ENCODE peak calls at places on chromosomes 12 and 14, in nine cellular contexts. One of them, this sample, is unnamed.

GRCh38 chr12:120833849-120834248 is 70.3 kb downstream of the SPPL3 start:
- DNase-seq in AG10803: peak; percentile 33
- DNase-seq in RWPE2: no peak
- DNase-seq in fibroblast of pulmonary artery: no peak
- DNase-seq in brain microvascular endothelial cell: no peak
- DNase-seq in lower lobe of right lung: no peak
- DNase-seq in astrocyte of the cerebellum: no peak
- DNase-seq in BJ: no peak
- DNase-seq in body of pancreas: no peak
- DNase-seq in this sample: no peak

GRCh38 chr14:91252901-91253794 is 8.6 kb upstream of the GPR68 start:
- DNase-seq in RWPE2: no peak
- DNase-seq in brain microvascular endothelial cell: no peak
- DNase-seq in body of pancreas: no peak
- DNase-seq in AG10803: no peak
- DNase-seq in astrocyte of the cerebellum: no peak
- DNase-seq in BJ: no peak
- DNase-seq in fibroblast of pulmonary artery: no peak
- DNase-seq in lower lobe of right lung: peak; percentile 63
- DNase-seq in this sample: no peak

GRCh38 chr12:24491968-24492367 is 456.9 kb downstream of the BCAT1 start:
- DNase-seq in brain microvascular endothelial cell: no peak
- DNase-seq in BJ: no peak
- DNase-seq in fibroblast of pulmonary artery: no peak
- DNase-seq in AG10803: no peak
- DNase-seq in RWPE2: no peak
- DNase-seq in lower lobe of right lung: no peak
- DNase-seq in astrocyte of the cerebellum: no peak
- DNase-seq in body of pancreas: no peak
- DNase-seq in this sample: no peak

GRCh38 chr12:131008461-131009270 is 55.0 kb downstream of the ADGRD1 start:
- DNase-seq in BJ: no peak
- DNase-seq in astrocyte of the cerebellum: no peak
- DNase-seq in lower lobe of right lung: peak; percentile 41
- DNase-seq in brain microvascular endothelial cell: no peak
- DNase-seq in fibroblast of pulmonary artery: no peak
- DNase-seq in body of pancreas: no peak
- DNase-seq in AG10803: no peak
- DNase-seq in RWPE2: peak; percentile 24
- DNase-seq in this sample: no peak

GRCh38 chr12:132379996-132380395 is 50.6 kb upstream of the GALNT9 start:
- DNase-seq in AG10803: no peak
- DNase-seq in fibroblast of pulmonary artery: no peak
- DNase-seq in BJ: no peak
- DNase-seq in brain microvascular endothelial cell: no peak
- DNase-seq in astrocyte of the cerebellum: no peak
- DNase-seq in lower lobe of right lung: no peak
- DNase-seq in RWPE2: peak; percentile 19
- DNase-seq in body of pancreas: no peak
- DNase-seq in this sample: no peak

GRCh38 chr12:21697829-21698630 is 40.4 kb upstream of the LDHB start:
- DNase-seq in lower lobe of right lung: no peak
- DNase-seq in astrocyte of the cerebellum: peak; percentile 42
- DNase-seq in BJ: no peak
- DNase-seq in RWPE2: no peak
- DNase-seq in body of pancreas: no peak
- DNase-seq in fibroblast of pulmonary artery: peak; percentile 69
- DNase-seq in brain microvascular endothelial cell: peak; percentile 7
- DNase-seq in AG10803: peak; percentile 38
- DNase-seq in this sample: no peak

GRCh38 chr12:116559330-116560080 is at the start of gene MAP1LC3B2:
- DNase-seq in astrocyte of the cerebellum: peak; percentile 50
- DNase-seq in body of pancreas: peak; percentile 57
- DNase-seq in lower lobe of right lung: peak; percentile 75
- DNase-seq in BJ: no peak
- DNase-seq in RWPE2: no peak
- DNase-seq in AG10803: peak; percentile 88
- DNase-seq in brain microvascular endothelial cell: peak; percentile 65
- DNase-seq in fibroblast of pulmonary artery: peak; percentile 85
- DNase-seq in this sample: peak; percentile 82

GRCh38 chr12:45762185-45763110 is 32.9 kb downstream of the ARID2 start:
- DNase-seq in body of pancreas: no peak
- DNase-seq in BJ: peak; percentile 8
- DNase-seq in RWPE2: no peak
- DNase-seq in lower lobe of right lung: no peak
- DNase-seq in fibroblast of pulmonary artery: peak; percentile 79
- DNase-seq in astrocyte of the cerebellum: peak; percentile 50
- DNase-seq in AG10803: peak; percentile 48
- DNase-seq in brain microvascular endothelial cell: peak; percentile 49
- DNase-seq in this sample: peak; percentile 1

GRCh38 chr14:58607571-58608317 is 30.0 kb upstream of the DACT1 start:
- DNase-seq in astrocyte of the cerebellum: no peak
- DNase-seq in RWPE2: no peak
- DNase-seq in AG10803: peak; percentile 77
- DNase-seq in fibroblast of pulmonary artery: peak; percentile 65
- DNase-seq in lower lobe of right lung: no peak
- DNase-seq in BJ: peak; percentile 47
- DNase-seq in brain microvascular endothelial cell: peak; percentile 8
- DNase-seq in body of pancreas: no peak
- DNase-seq in this sample: no peak

GRCh38 chr12:51393676-51394545 is 2.7 kb upstream of the GALNT6 start:
- DNase-seq in fibroblast of pulmonary artery: peak; percentile 86
- DNase-seq in brain microvascular endothelial cell: peak; percentile 67
- DNase-seq in RWPE2: peak; percentile 88
- DNase-seq in body of pancreas: no peak
- DNase-seq in BJ: peak; percentile 90
- DNase-seq in AG10803: peak; percentile 92
- DNase-seq in lower lobe of right lung: no peak
- DNase-seq in astrocyte of the cerebellum: peak; percentile 9
- DNase-seq in this sample: peak; percentile 81

GRCh38 chr12:39807043-39807442 is 187.4 kb upstream of the ABCD2 start:
- DNase-seq in AG10803: no peak
- DNase-seq in BJ: no peak
- DNase-seq in astrocyte of the cerebellum: no peak
- DNase-seq in body of pancreas: no peak
- DNase-seq in brain microvascular endothelial cell: peak; percentile 1
- DNase-seq in fibroblast of pulmonary artery: peak; percentile 49
- DNase-seq in lower lobe of right lung: no peak
- DNase-seq in RWPE2: no peak
- DNase-seq in this sample: no peak

GRCh38 chr12:124904306-124905098 is 9.9 kb downstream of the UBC start:
- DNase-seq in body of pancreas: peak; percentile 65
- DNase-seq in fibroblast of pulmonary artery: peak; percentile 97
- DNase-seq in AG10803: peak; percentile 98
- DNase-seq in lower lobe of right lung: peak; percentile 87
- DNase-seq in astrocyte of the cerebellum: peak; percentile 46
- DNase-seq in BJ: peak; percentile 96
- DNase-seq in RWPE2: peak; percentile 83
- DNase-seq in brain microvascular endothelial cell: peak; percentile 94
- DNase-seq in this sample: no peak

GRCh38 chr14:104803280-104803915 is 2.5 kb downstream of the ZBTB42 start:
- DNase-seq in RWPE2: no peak
- DNase-seq in AG10803: no peak
- DNase-seq in fibroblast of pulmonary artery: no peak
- DNase-seq in brain microvascular endothelial cell: no peak
- DNase-seq in astrocyte of the cerebellum: no peak
- DNase-seq in body of pancreas: no peak
- DNase-seq in lower lobe of right lung: no peak
- DNase-seq in BJ: no peak
- DNase-seq in this sample: no peak

GRCh38 chr12:97754306-97754705 is 291.7 kb downstream of the RMST start:
- DNase-seq in body of pancreas: no peak
- DNase-seq in fibroblast of pulmonary artery: no peak
- DNase-seq in lower lobe of right lung: no peak
- DNase-seq in astrocyte of the cerebellum: no peak
- DNase-seq in BJ: no peak
- DNase-seq in RWPE2: no peak
- DNase-seq in AG10803: no peak
- DNase-seq in brain microvascular endothelial cell: no peak
- DNase-seq in this sample: no peak

GRCh38 chr12:75960086-75960910 is 71.3 kb downstream of the PHLDA1 start:
- DNase-seq in astrocyte of the cerebellum: no peak
- DNase-seq in brain microvascular endothelial cell: no peak
- DNase-seq in RWPE2: no peak
- DNase-seq in BJ: no peak
- DNase-seq in fibroblast of pulmonary artery: no peak
- DNase-seq in lower lobe of right lung: no peak
- DNase-seq in AG10803: no peak
- DNase-seq in body of pancreas: peak; percentile 88
- DNase-seq in this sample: no peak

GRCh38 chr12:49388682-49389081 is 21.4 kb downstream of the SPATS2 start:
- DNase-seq in brain microvascular endothelial cell: no peak
- DNase-seq in BJ: no peak
- DNase-seq in body of pancreas: no peak
- DNase-seq in fibroblast of pulmonary artery: no peak
- DNase-seq in lower lobe of right lung: no peak
- DNase-seq in RWPE2: no peak
- DNase-seq in astrocyte of the cerebellum: no peak
- DNase-seq in AG10803: no peak
- DNase-seq in this sample: no peak

GRCh38 chr14:71355324-71356201 is 448.3 kb downstream of the PCNX1 start:
- DNase-seq in brain microvascular endothelial cell: no peak
- DNase-seq in BJ: peak; percentile 39
- DNase-seq in fibroblast of pulmonary artery: peak; percentile 74
- DNase-seq in body of pancreas: no peak
- DNase-seq in lower lobe of right lung: no peak
- DNase-seq in AG10803: peak; percentile 93
- DNase-seq in astrocyte of the cerebellum: no peak
- DNase-seq in RWPE2: no peak
- DNase-seq in this sample: no peak

GRCh38 chr12:75690556-75690955 is 179.1 kb upstream of the KRR1 start:
- DNase-seq in brain microvascular endothelial cell: peak; percentile 98
- DNase-seq in astrocyte of the cerebellum: peak; percentile 98
- DNase-seq in lower lobe of right lung: no peak
- DNase-seq in AG10803: peak; percentile 99
- DNase-seq in BJ: peak; percentile 91
- DNase-seq in RWPE2: peak; percentile 89
- DNase-seq in fibroblast of pulmonary artery: peak; percentile 96
- DNase-seq in body of pancreas: no peak
- DNase-seq in this sample: no peak

GRCh38 chr12:8831116-8831515 is 8.7 kb downstream of the A2ML1 start:
- DNase-seq in body of pancreas: no peak
- DNase-seq in astrocyte of the cerebellum: no peak
- DNase-seq in BJ: no peak
- DNase-seq in fibroblast of pulmonary artery: no peak
- DNase-seq in AG10803: no peak
- DNase-seq in brain microvascular endothelial cell: no peak
- DNase-seq in lower lobe of right lung: no peak
- DNase-seq in RWPE2: no peak
- DNase-seq in this sample: no peak
- TF ChIP-seq CTCF in body of pancreas: no peak
- TF ChIP-seq CTCF in astrocyte of the cerebellum: no peak
- TF ChIP-seq CTCF in BJ: no peak
- TF ChIP-seq CTCF in fibroblast of pulmonary artery: no peak
- TF ChIP-seq CTCF in AG10803: no peak
- TF ChIP-seq CTCF in brain microvascular endothelial cell: no peak
- TF ChIP-seq CTCF in lower lobe of right lung: no peak
- TF ChIP-seq CTCF in RWPE2: no peak
- TF ChIP-seq CTCF in this sample: no peak

DNA sequence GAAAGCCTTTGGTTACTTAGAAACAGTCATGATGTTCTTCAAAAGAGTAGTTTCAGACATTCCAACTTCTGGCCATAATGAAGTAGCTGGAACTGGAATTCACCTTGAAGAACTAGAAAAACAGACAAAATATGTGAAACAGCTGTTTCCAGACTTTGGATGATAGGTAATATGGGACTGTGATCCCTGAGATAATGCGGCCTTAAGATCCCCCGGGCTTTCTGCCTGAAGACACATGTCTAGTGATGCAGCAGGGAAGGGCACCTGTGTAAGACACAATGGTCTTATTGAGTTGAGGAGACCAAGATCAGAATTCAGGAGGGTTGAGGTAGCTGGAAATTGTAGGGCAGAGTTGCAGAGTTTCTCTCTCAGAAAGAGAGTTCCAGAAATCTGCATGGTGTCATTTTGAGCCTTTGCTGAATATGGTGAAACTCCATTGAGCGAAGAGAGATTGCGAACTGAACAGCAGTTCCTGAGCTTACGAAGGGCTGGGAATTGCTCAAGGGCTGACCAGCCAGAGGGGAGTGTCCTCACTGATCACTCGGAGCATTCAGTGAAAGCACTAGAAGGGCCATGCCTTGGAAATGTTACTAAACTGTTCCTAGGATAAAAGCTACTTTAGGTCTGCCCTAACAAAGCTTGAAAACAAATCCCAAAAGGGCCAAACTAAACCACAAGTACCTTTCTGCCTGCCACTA is 41.7 kb upstream of the FRS2 start:
- DNase-seq in lower lobe of right lung: no peak
- DNase-seq in AG10803: no peak
- DNase-seq in BJ: no peak
- DNase-seq in body of pancreas: no peak
- DNase-seq in brain microvascular endothelial cell: no peak
- DNase-seq in astrocyte of the cerebellum: no peak
- DNase-seq in RWPE2: no peak
- DNase-seq in fibroblast of pulmonary artery: peak; percentile 36
- DNase-seq in this sample: no peak
- H3K4me3 ChIP-seq in lower lobe of right lung: no peak overlapping the region
- H3K4me3 ChIP-seq in AG10803: no peak overlapping the region
- H3K4me3 ChIP-seq in BJ: no peak overlapping the region
- H3K4me3 ChIP-seq in body of pancreas: no peak overlapping the region
- H3K4me3 ChIP-seq in brain microvascular endothelial cell: no peak overlapping the region
- H3K4me3 ChIP-seq in astrocyte of the cerebellum: no peak overlapping the region
- H3K4me3 ChIP-seq in RWPE2: no peak overlapping the region
- H3K4me3 ChIP-seq in fibroblast of pulmonary artery: no peak overlapping the region
- H3K4me3 ChIP-seq in this sample: no peak overlapping the region

GRCh38 chr12:54197037-54197909 is 8.5 kb upstream of the SMUG1 start:
- DNase-seq in fibroblast of pulmonary artery: no peak
- DNase-seq in AG10803: peak; percentile 56
- DNase-seq in BJ: no peak
- DNase-seq in astrocyte of the cerebellum: no peak
- DNase-seq in body of pancreas: no peak
- DNase-seq in brain microvascular endothelial cell: no peak
- DNase-seq in RWPE2: no peak
- DNase-seq in lower lobe of right lung: no peak
- DNase-seq in this sample: no peak
- TF ChIP-seq CTCF in fibroblast of pulmonary artery: no peak
- TF ChIP-seq CTCF in AG10803: no peak
- TF ChIP-seq CTCF in BJ: no peak
- TF ChIP-seq CTCF in astrocyte of the cerebellum: no peak
- TF ChIP-seq CTCF in body of pancreas: no peak
- TF ChIP-seq CTCF in brain microvascular endothelial cell: no peak
- TF ChIP-seq CTCF in RWPE2: no peak
- TF ChIP-seq CTCF in lower lobe of right lung: no peak
- TF ChIP-seq CTCF in this sample: no peak

DNA sequence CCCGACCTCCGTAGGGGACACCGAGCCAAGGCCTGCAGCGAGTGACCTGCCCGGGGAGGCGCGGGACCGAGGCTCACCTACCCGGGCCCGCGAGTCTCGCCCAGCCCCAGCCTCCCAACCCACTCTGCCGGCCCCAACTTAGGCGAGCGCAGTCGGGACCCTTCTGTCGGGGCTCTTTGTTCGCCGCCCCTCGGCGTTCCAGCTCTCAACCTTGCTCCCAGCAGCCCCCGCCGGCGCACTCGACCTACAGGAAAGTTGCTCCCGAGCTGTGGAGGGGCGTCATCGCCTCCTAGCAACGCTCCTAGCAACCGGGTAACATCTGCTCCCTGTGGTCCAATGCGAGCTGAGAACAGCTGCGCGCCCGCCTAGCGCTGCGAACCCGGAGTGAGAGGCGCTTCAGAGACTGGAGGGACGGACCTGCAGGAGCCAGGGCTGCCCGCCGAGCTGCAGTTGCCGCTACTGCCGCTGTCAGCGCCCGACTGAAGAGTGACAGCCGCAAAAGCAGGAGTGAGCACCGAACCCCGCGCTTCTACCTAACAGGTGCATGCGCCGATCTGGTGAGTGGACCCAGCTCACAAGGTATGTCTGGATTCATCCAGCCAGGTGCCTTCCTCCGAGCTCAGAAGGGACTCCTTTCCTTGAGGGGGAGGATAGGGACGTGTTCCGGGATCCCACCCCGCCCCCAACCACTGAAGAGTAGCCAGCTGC is 354.9 kb downstream of the SNAPC1 start:
- DNase-seq in fibroblast of pulmonary artery: peak; percentile 60
- DNase-seq in astrocyte of the cerebellum: peak; percentile 45
- DNase-seq in body of pancreas: peak; percentile 59
- DNase-seq in AG10803: peak; percentile 38
- DNase-seq in BJ: no peak
- DNase-seq in brain microvascular endothelial cell: peak; percentile 87
- DNase-seq in RWPE2: peak; percentile 76
- DNase-seq in lower lobe of right lung: peak; percentile 66
- DNase-seq in this sample: peak; percentile 56
- H3K4me3 ChIP-seq in fibroblast of pulmonary artery: no peak overlapping the region
- H3K4me3 ChIP-seq in astrocyte of the cerebellum: peak overlapping the region; percentile 41
- H3K4me3 ChIP-seq in body of pancreas: no peak overlapping the region
- H3K4me3 ChIP-seq in AG10803: peak overlapping the region; percentile 39
- H3K4me3 ChIP-seq in BJ: peak overlapping the region; percentile 37
- H3K4me3 ChIP-seq in brain microvascular endothelial cell: peak overlapping the region; percentile 54
- H3K4me3 ChIP-seq in RWPE2: peak overlapping the region; percentile 11
- H3K4me3 ChIP-seq in lower lobe of right lung: peak overlapping the region; percentile 32
- H3K4me3 ChIP-seq in this sample: peak overlapping the region; percentile 49

This sample was measured in kidney epithelial cell.